ENCODE peak calls at places on chromosomes 12 and 14, in six cellular contexts. Q, M, Y, S, B and H are unnamed samples.

GRCh38 chr12:57027805-57028153 is 11.4 kb upstream of the TAC3 start:
- DNase-seq in Y (no peak), M (no peak), B (no peak), S (no peak), Q (peak), H (no peak)

GRCh38 chr12:47236109-47236714 is 156.5 kb upstream of the AMIGO2 start:
- DNase-seq in Y (peak), B (no peak), M (no peak), Q (no peak), S (peak), H (no peak)

GRCh38 chr14:100836053-100836805 is 10.3 kb downstream of the MEG3 start:
- DNase-seq in Q (no peak), Y (no peak), S (no peak), M (no peak), B (no peak), H (no peak)

GRCh38 chr14:102544034-102544744 is 34.6 kb upstream of the ANKRD9 start:
- DNase-seq in S (no peak), B (no peak), M (no peak), Y (no peak), Q (no peak), H (no peak)

GRCh38 chr12:1130164-1130563 is 139.1 kb downstream of the ERC1 start:
- DNase-seq in Q (no peak), B (peak), S (no peak), M (peak), Y (no peak), H (no peak)

GRCh38 chr14:49550284-49551184 is 35.6 kb downstream of the RPS29 start:
- DNase-seq in Y (peak), S (peak), Q (peak), M (peak), B (peak), H (no peak)

GRCh38 chr12:124153396-124153795 is 141.5 kb upstream of the RFLNA start:
- DNase-seq in M (no peak), Y (no peak), Q (no peak), B (no peak), S (no peak), H (no peak)

GRCh38 chr12:57816855-57817151 is 1.7 kb downstream of the AVIL start:
- DNase-seq in M (no peak), Q (no peak), B (no peak), S (no peak), Y (no peak), H (no peak)

GRCh38 chr14:91415794-91416743 is 1.6 kb downstream of the CCDC88C start:
- DNase-seq in Q (peak), B (peak), S (no peak), M (no peak), Y (no peak), H (no peak)

GRCh38 chr14:48584031-48584430 is 908.6 kb upstream of the MDGA2 start:
- DNase-seq in B (no peak), M (no peak), Q (no peak), S (no peak), Y (peak), H (no peak)

GRCh38 chr14:51996148-51996746 is 6.9 kb downstream of the RTRAF start:
- DNase-seq in B (no peak), M (peak), S (peak), Y (peak), Q (no peak), H (peak)

GRCh38 chr12:44509471-44509870 is 366.6 kb downstream of the NELL2 start:
- DNase-seq in Y (no peak), Q (no peak), M (no peak), S (no peak), B (no peak), H (no peak)

GRCh38 chr14:104441275-104442106 is 138.1 kb upstream of the C14orf180 start:
- DNase-seq in Q (no peak), Y (no peak), M (no peak), B (no peak), S (no peak), H (no peak)

GRCh38 chr12:84842406-84843013 is 70.1 kb downstream of the SLC6A15 start:
- DNase-seq in Y (peak), M (peak), B (peak), S (peak), Q (peak), H (peak)

GRCh38 chr14:106513302-106513701 is 986.9 kb downstream of the TMEM121 start:
- DNase-seq in S (no peak), B (no peak), M (no peak), Y (no peak), Q (no peak), H (no peak)

GRCh38 chr14:95320076-95320895 is 578 bp upstream of the CLMN start:
- DNase-seq in S (no peak), M (no peak), Q (no peak), B (peak), Y (no peak), H (no peak)

GRCh38 chr12:69052613-69053408 is 119.8 kb upstream of the CPM start:
- DNase-seq in S (peak), B (peak), M (no peak), Y (peak), Q (no peak), H (no peak)